ENCODE peak calls at places on chromosomes 12 and 14, in six cellular contexts. One of them, this sample, is unnamed.

GRCh38 chr12:131386781-131387180 is 324.1 kb upstream of the SFSWAP start:
- DNase-seq in GM04503: no peak
- DNase-seq in ecto neural progenitor cell: no peak
- DNase-seq in nephron progenitor cell: no peak
- DNase-seq in coronary artery: no peak
- DNase-seq in tibial nerve: no peak
- DNase-seq in this sample: peak

GRCh38 chr14:52917732-52918131 is 33.1 kb downstream of the FERMT2 start:
- DNase-seq in GM04503: no peak
- DNase-seq in ecto neural progenitor cell: no peak
- DNase-seq in nephron progenitor cell: no peak
- DNase-seq in coronary artery: no peak
- DNase-seq in tibial nerve: no peak
- DNase-seq in this sample: no peak

GRCh38 chr14:93073833-93074769 is 41.6 kb downstream of the ITPK1 start:
- DNase-seq in GM04503: peak
- DNase-seq in ecto neural progenitor cell: no peak
- DNase-seq in nephron progenitor cell: no peak
- DNase-seq in coronary artery: no peak
- DNase-seq in tibial nerve: no peak
- DNase-seq in this sample: no peak

GRCh38 chr12:102824218-102824835 is 92.7 kb downstream of the PAH start:
- DNase-seq in GM04503: no peak
- DNase-seq in ecto neural progenitor cell: peak
- DNase-seq in nephron progenitor cell: peak
- DNase-seq in coronary artery: no peak
- DNase-seq in tibial nerve: no peak
- DNase-seq in this sample: peak

GRCh38 chr12:102120886-102121285 is 903 bp downstream of the PARPBP start:
- DNase-seq in GM04503: no peak
- DNase-seq in ecto neural progenitor cell: no peak
- DNase-seq in nephron progenitor cell: no peak
- DNase-seq in coronary artery: no peak
- DNase-seq in tibial nerve: no peak
- DNase-seq in this sample: peak

GRCh38 chr14:68633131-68633991 is 159.5 kb downstream of the ZFP36L1 start:
- DNase-seq in GM04503: no peak
- DNase-seq in ecto neural progenitor cell: peak
- DNase-seq in nephron progenitor cell: no peak
- DNase-seq in coronary artery: peak
- DNase-seq in tibial nerve: no peak
- DNase-seq in this sample: peak

GRCh38 chr14:78788467-78789360 is 618.5 kb downstream of the NRXN3 start:
- DNase-seq in GM04503: no peak
- DNase-seq in ecto neural progenitor cell: no peak
- DNase-seq in nephron progenitor cell: no peak
- DNase-seq in coronary artery: no peak
- DNase-seq in tibial nerve: no peak
- DNase-seq in this sample: no peak

GRCh38 chr12:123822804-123823203 is 60.7 kb downstream of the DNAH10 start:
- DNase-seq in GM04503: no peak
- DNase-seq in ecto neural progenitor cell: no peak
- DNase-seq in nephron progenitor cell: no peak
- DNase-seq in coronary artery: no peak
- DNase-seq in tibial nerve: no peak
- DNase-seq in this sample: no peak

This sample was measured in islet precursor cell.